ENCODE peak calls at places on chromosomes 7 and 10, in six cellular contexts. One of them, this sample, is unnamed.

GRCh38 chr7:75565129-75565528 is 73.0 kb downstream of the SPDYE5 start:
- DNase-seq in body of pancreas: peak; percentile 28
- DNase-seq in H9: no peak
- DNase-seq in stimulated activated effector memory CD8-positive, alpha-beta T cell treated with anti-CD3 and anti-CD28 coated beads, Interleukin-12 subunit alpha, Interleukin-12 subunit beta, amount 100 ng/mL, for 72 hours: no peak
- DNase-seq in HT-29: peak; percentile 52
- DNase-seq in ascending aorta: no peak
- DNase-seq in this sample: peak; percentile 90

GRCh38 chr10:114541081-114541833 is 116.8 kb downstream of the ABLIM1 start:
- DNase-seq in HT-29: no peak
- DNase-seq in ascending aorta: peak; percentile 81
- DNase-seq in H9: no peak
- DNase-seq in body of pancreas: peak; percentile 39
- DNase-seq in stimulated activated effector memory CD8-positive, alpha-beta T cell treated with anti-CD3 and anti-CD28 coated beads, Interleukin-12 subunit alpha, Interleukin-12 subunit beta, amount 100 ng/mL, for 72 hours: peak; percentile 82
- DNase-seq in this sample: no peak

GRCh38 chr10:62616885-62617635 is 187.5 kb upstream of the ADO start:
- DNase-seq in stimulated activated effector memory CD8-positive, alpha-beta T cell treated with anti-CD3 and anti-CD28 coated beads, Interleukin-12 subunit alpha, Interleukin-12 subunit beta, amount 100 ng/mL, for 72 hours: peak; percentile 52
- DNase-seq in body of pancreas: no peak
- DNase-seq in H9: no peak
- DNase-seq in HT-29: no peak
- DNase-seq in ascending aorta: no peak
- DNase-seq in this sample: peak; percentile 44

GRCh38 chr7:87474533-87475358 is 734 bp downstream of the ABCB4 start:
- DNase-seq in stimulated activated effector memory CD8-positive, alpha-beta T cell treated with anti-CD3 and anti-CD28 coated beads, Interleukin-12 subunit alpha, Interleukin-12 subunit beta, amount 100 ng/mL, for 72 hours: no peak
- DNase-seq in body of pancreas: no peak
- DNase-seq in ascending aorta: peak; percentile 73
- DNase-seq in HT-29: peak; percentile 37
- DNase-seq in H9: no peak
- DNase-seq in this sample: no peak

GRCh38 chr10:63700209-63700934 is 179.2 kb downstream of the REEP3 start:
- DNase-seq in H9: no peak
- DNase-seq in ascending aorta: peak; percentile 88
- DNase-seq in HT-29: no peak
- DNase-seq in stimulated activated effector memory CD8-positive, alpha-beta T cell treated with anti-CD3 and anti-CD28 coated beads, Interleukin-12 subunit alpha, Interleukin-12 subunit beta, amount 100 ng/mL, for 72 hours: no peak
- DNase-seq in body of pancreas: peak; percentile 42
- DNase-seq in this sample: no peak

GRCh38 chr7:47370461-47371042 is 211.4 kb downstream of the TNS3 start:
- DNase-seq in H9: no peak
- DNase-seq in stimulated activated effector memory CD8-positive, alpha-beta T cell treated with anti-CD3 and anti-CD28 coated beads, Interleukin-12 subunit alpha, Interleukin-12 subunit beta, amount 100 ng/mL, for 72 hours: no peak
- DNase-seq in body of pancreas: no peak
- DNase-seq in ascending aorta: no peak
- DNase-seq in HT-29: no peak
- DNase-seq in this sample: peak; percentile 66

GRCh38 chr7:156778668-156779067 is 114.3 kb downstream of the LMBR1 start:
- DNase-seq in stimulated activated effector memory CD8-positive, alpha-beta T cell treated with anti-CD3 and anti-CD28 coated beads, Interleukin-12 subunit alpha, Interleukin-12 subunit beta, amount 100 ng/mL, for 72 hours: no peak
- DNase-seq in HT-29: no peak
- DNase-seq in ascending aorta: no peak
- DNase-seq in H9: no peak
- DNase-seq in body of pancreas: no peak
- DNase-seq in this sample: no peak

GRCh38 chr7:158252081-158252836 is 335.4 kb downstream of the PTPRN2 start:
- DNase-seq in body of pancreas: no peak
- DNase-seq in HT-29: no peak
- DNase-seq in H9: peak; percentile 23
- DNase-seq in ascending aorta: peak; percentile 47
- DNase-seq in stimulated activated effector memory CD8-positive, alpha-beta T cell treated with anti-CD3 and anti-CD28 coated beads, Interleukin-12 subunit alpha, Interleukin-12 subunit beta, amount 100 ng/mL, for 72 hours: no peak
- DNase-seq in this sample: no peak

GRCh38 chr7:2355079-2356008 is 717 bp downstream of the EIF3B start:
- DNase-seq in stimulated activated effector memory CD8-positive, alpha-beta T cell treated with anti-CD3 and anti-CD28 coated beads, Interleukin-12 subunit alpha, Interleukin-12 subunit beta, amount 100 ng/mL, for 72 hours: peak; percentile 68
- DNase-seq in H9: no peak
- DNase-seq in body of pancreas: no peak
- DNase-seq in ascending aorta: no peak
- DNase-seq in HT-29: peak; percentile 42
- DNase-seq in this sample: peak; percentile 8

GRCh38 chr10:102120142-102120986 is at the start of gene LDB1:
- DNase-seq in HT-29: peak; percentile 73
- DNase-seq in ascending aorta: peak; percentile 86
- DNase-seq in body of pancreas: peak; percentile 80
- DNase-seq in H9: peak; percentile 81
- DNase-seq in stimulated activated effector memory CD8-positive, alpha-beta T cell treated with anti-CD3 and anti-CD28 coated beads, Interleukin-12 subunit alpha, Interleukin-12 subunit beta, amount 100 ng/mL, for 72 hours: peak; percentile 85
- DNase-seq in this sample: peak; percentile 81

GRCh38 chr7:134875867-134876266 is 96.4 kb downstream of the CALD1 start:
- DNase-seq in H9: no peak
- DNase-seq in ascending aorta: no peak
- DNase-seq in HT-29: no peak
- DNase-seq in body of pancreas: no peak
- DNase-seq in stimulated activated effector memory CD8-positive, alpha-beta T cell treated with anti-CD3 and anti-CD28 coated beads, Interleukin-12 subunit alpha, Interleukin-12 subunit beta, amount 100 ng/mL, for 72 hours: no peak
- DNase-seq in this sample: no peak

GRCh38 chr10:79608505-79609375 is 2.0 kb upstream of the SFTPA1 start:
- DNase-seq in stimulated activated effector memory CD8-positive, alpha-beta T cell treated with anti-CD3 and anti-CD28 coated beads, Interleukin-12 subunit alpha, Interleukin-12 subunit beta, amount 100 ng/mL, for 72 hours: peak; percentile 74
- DNase-seq in ascending aorta: no peak
- DNase-seq in H9: peak; percentile 68
- DNase-seq in body of pancreas: peak; percentile 42
- DNase-seq in HT-29: peak; percentile 64
- DNase-seq in this sample: peak; percentile 50

GRCh38 chr7:120741371-120742042 is 116.4 kb downstream of the TSPAN12 start:
- DNase-seq in H9: no peak
- DNase-seq in ascending aorta: no peak
- DNase-seq in body of pancreas: no peak
- DNase-seq in HT-29: no peak
- DNase-seq in stimulated activated effector memory CD8-positive, alpha-beta T cell treated with anti-CD3 and anti-CD28 coated beads, Interleukin-12 subunit alpha, Interleukin-12 subunit beta, amount 100 ng/mL, for 72 hours: no peak
- DNase-seq in this sample: no peak

GRCh38 chr7:26409636-26410035 is 118.0 kb downstream of the SNX10 start:
- DNase-seq in ascending aorta: no peak
- DNase-seq in H9: no peak
- DNase-seq in stimulated activated effector memory CD8-positive, alpha-beta T cell treated with anti-CD3 and anti-CD28 coated beads, Interleukin-12 subunit alpha, Interleukin-12 subunit beta, amount 100 ng/mL, for 72 hours: no peak
- DNase-seq in body of pancreas: no peak
- DNase-seq in HT-29: no peak
- DNase-seq in this sample: no peak

GRCh38 chr10:71399946-71400345 is 3.2 kb downstream of the CDH23 start:
- DNase-seq in H9: no peak
- DNase-seq in HT-29: no peak
- DNase-seq in body of pancreas: no peak
- DNase-seq in stimulated activated effector memory CD8-positive, alpha-beta T cell treated with anti-CD3 and anti-CD28 coated beads, Interleukin-12 subunit alpha, Interleukin-12 subunit beta, amount 100 ng/mL, for 72 hours: no peak
- DNase-seq in ascending aorta: peak; percentile 35
- DNase-seq in this sample: no peak

GRCh38 chr7:105304040-105304895 is 84.5 kb downstream of the SRPK2 start:
- DNase-seq in ascending aorta: no peak
- DNase-seq in body of pancreas: no peak
- DNase-seq in stimulated activated effector memory CD8-positive, alpha-beta T cell treated with anti-CD3 and anti-CD28 coated beads, Interleukin-12 subunit alpha, Interleukin-12 subunit beta, amount 100 ng/mL, for 72 hours: peak; percentile 61
- DNase-seq in H9: no peak
- DNase-seq in HT-29: no peak
- DNase-seq in this sample: no peak

GRCh38 chr7:148727501-148728278 is 29.0 kb downstream of the CUL1 start:
- DNase-seq in ascending aorta: no peak
- DNase-seq in H9: no peak
- DNase-seq in stimulated activated effector memory CD8-positive, alpha-beta T cell treated with anti-CD3 and anti-CD28 coated beads, Interleukin-12 subunit alpha, Interleukin-12 subunit beta, amount 100 ng/mL, for 72 hours: no peak
- DNase-seq in body of pancreas: no peak
- DNase-seq in HT-29: no peak
- DNase-seq in this sample: no peak

GRCh38 chr7:71135663-71136062 is 3.7 kb downstream of the GALNT17 start:
- DNase-seq in ascending aorta: no peak
- DNase-seq in H9: no peak
- DNase-seq in HT-29: no peak
- DNase-seq in body of pancreas: peak; percentile 52
- DNase-seq in stimulated activated effector memory CD8-positive, alpha-beta T cell treated with anti-CD3 and anti-CD28 coated beads, Interleukin-12 subunit alpha, Interleukin-12 subunit beta, amount 100 ng/mL, for 72 hours: no peak
- DNase-seq in this sample: no peak

GRCh38 chr10:126215767-126216166 is 172.5 kb downstream of the ADAM12 start:
- DNase-seq in body of pancreas: no peak
- DNase-seq in HT-29: no peak
- DNase-seq in H9: no peak
- DNase-seq in stimulated activated effector memory CD8-positive, alpha-beta T cell treated with anti-CD3 and anti-CD28 coated beads, Interleukin-12 subunit alpha, Interleukin-12 subunit beta, amount 100 ng/mL, for 72 hours: no peak
- DNase-seq in ascending aorta: no peak
- DNase-seq in this sample: no peak

GRCh38 chr10:50291261-50291850 is 40.0 kb upstream of the ASAH2 start:
- DNase-seq in body of pancreas: no peak
- DNase-seq in H9: no peak
- DNase-seq in stimulated activated effector memory CD8-positive, alpha-beta T cell treated with anti-CD3 and anti-CD28 coated beads, Interleukin-12 subunit alpha, Interleukin-12 subunit beta, amount 100 ng/mL, for 72 hours: no peak
- DNase-seq in HT-29: no peak
- DNase-seq in ascending aorta: no peak
- DNase-seq in this sample: no peak

GRCh38 chr10:24331457-24331856 is 122.5 kb downstream of the KIAA1217 start:
- DNase-seq in H9: no peak
- DNase-seq in stimulated activated effector memory CD8-positive, alpha-beta T cell treated with anti-CD3 and anti-CD28 coated beads, Interleukin-12 subunit alpha, Interleukin-12 subunit beta, amount 100 ng/mL, for 72 hours: no peak
- DNase-seq in ascending aorta: peak; percentile 55
- DNase-seq in HT-29: peak; percentile 67
- DNase-seq in body of pancreas: peak; percentile 75
- DNase-seq in this sample: peak; percentile 85

GRCh38 chr7:158001621-158002320 is 585.9 kb downstream of the PTPRN2 start:
- DNase-seq in body of pancreas: peak; percentile 29
- DNase-seq in H9: no peak
- DNase-seq in stimulated activated effector memory CD8-positive, alpha-beta T cell treated with anti-CD3 and anti-CD28 coated beads, Interleukin-12 subunit alpha, Interleukin-12 subunit beta, amount 100 ng/mL, for 72 hours: no peak
- DNase-seq in ascending aorta: no peak
- DNase-seq in HT-29: no peak
- DNase-seq in this sample: no peak

GRCh38 chr7:131105294-131105802 is 222.3 kb upstream of the MKLN1 start:
- DNase-seq in ascending aorta: peak; percentile 69
- DNase-seq in HT-29: peak; percentile 41
- DNase-seq in body of pancreas: peak; percentile 47
- DNase-seq in H9: no peak
- DNase-seq in stimulated activated effector memory CD8-positive, alpha-beta T cell treated with anti-CD3 and anti-CD28 coated beads, Interleukin-12 subunit alpha, Interleukin-12 subunit beta, amount 100 ng/mL, for 72 hours: no peak
- DNase-seq in this sample: peak; percentile 57